ENCODE peak calls at places on chromosome 9, in four cellular contexts. M is HepG2, K is GM12878, A is K562. S is an unnamed sample.
A peak's percentile ranks its signal among the peaks of the same experiment; 100 is the strongest.

GRCh38 chr9:125815568-125815967 is 68.4 kb downstream of the PBX3 start:
- DNase-seq in A (no peak), M (no peak), K (no peak), S (no peak)

GRCh38 chr9:80797841-80798688 is 891.3 kb downstream of the TLE1 start:
- DNase-seq in M (no peak), K (no peak), A (no peak), S (no peak)

GRCh38 chr9:135777623-135778177 is 75.7 kb downstream of the KCNT1 start:
- DNase-seq in K (no peak), M (no peak), A (no peak), S (no peak)

GRCh38 chr9:20111173-20111843 is 322.5 kb upstream of the SLC24A2 start:
- DNase-seq in A (no peak), M (no peak), K (no peak), S (no peak)

GRCh38 chr9:103991698-103992097 is 102.4 kb upstream of the SMC2 start:
- DNase-seq in K (peak; percentile 5), A (no peak), M (no peak), S (no peak)

GRCh38 chr9:87853843-87854242 is 28.8 kb upstream of the SPATA31E1 start:
- DNase-seq in M (no peak), K (no peak), A (no peak), S (no peak)

GRCh38 chr9:115115924-115116323 is 2.0 kb downstream of the TNC start:
- DNase-seq in M (no peak), K (no peak), A (no peak), S (no peak)

GRCh38 chr9:34343090-34343489 is 13.7 kb downstream of the NUDT2 start:
- DNase-seq in A (no peak), K (no peak), M (no peak), S (no peak)

GRCh38 chr9:95772320-95773060 is 103.0 kb upstream of the ERCC6L2 start:
- DNase-seq in K (no peak), M (peak; percentile 49), A (no peak), S (peak; percentile 61)

GRCh38 chr9:127033059-127033458 is 89.4 kb downstream of the ANGPTL2 start:
- DNase-seq in M (no peak), A (no peak), K (no peak), S (no peak)

GRCh38 chr9:70477146-70477745 is 62.8 kb upstream of the KLF9 start:
- DNase-seq in A (no peak), K (no peak), M (no peak), S (no peak)

GRCh38 chr9:108331596-108331995 is 524.2 kb downstream of the ACTL7B start:
- DNase-seq in K (no peak), M (no peak), A (no peak), S (no peak)

GRCh38 chr9:81690251-81690851 is 1.0 kb upstream of the TLE1 start:
- DNase-seq in M (no peak), A (no peak), K (no peak), S (peak; percentile 46)

GRCh38 chr9:115997923-115998322 is 155.7 kb upstream of the PAPPA start:
- DNase-seq in M (no peak), K (no peak), A (no peak), S (no peak)

GRCh38 chr9:93599571-93600403 is 23.4 kb downstream of the PHF2 start:
- DNase-seq in K (no peak), A (no peak), M (no peak), S (no peak)

GRCh38 chr9:91884746-91885687 is 65.0 kb downstream of the ROR2 start:
- DNase-seq in A (no peak), M (peak; percentile 60), K (no peak), S (no peak)

GRCh38 chr9:121700165-121700830 is 48.9 kb downstream of the DAB2IP start:
- DNase-seq in M (no peak), K (no peak), A (no peak), S (peak; percentile 69)

GRCh38 chr9:4555251-4555650 is 65.0 kb downstream of the SLC1A1 start:
- DNase-seq in K (no peak), A (no peak), M (no peak), S (no peak)

GRCh38 chr9:4665357-4665756 is 923 bp downstream of the SPATA6L start:
- DNase-seq in K (no peak), M (no peak), A (no peak), S (no peak)

GRCh38 chr9:21367957-21368356 is at the start of gene IFNA13:
- DNase-seq in A (no peak), M (no peak), K (no peak), S (no peak)

GRCh38 chr9:4305065-4305481 is 5.2 kb upstream of the GLIS3 start:
- DNase-seq in M (peak; percentile 90), K (no peak), A (no peak), S (no peak)

GRCh38 chr9:93111371-93112115 is 15.5 kb downstream of the CARD19 start:
- DNase-seq in K (no peak), A (no peak), M (peak; percentile 39), S (no peak)

GRCh38 chr9:131419029-131419614 is 25.2 kb downstream of the PRRC2B start:
- DNase-seq in K (no peak), A (no peak), M (no peak), S (no peak)

GRCh38 chr9:126638571-126639132 is 24.9 kb downstream of the LMX1B start:
- DNase-seq in A (no peak), M (no peak), K (no peak), S (peak; percentile 59)

DNA sequence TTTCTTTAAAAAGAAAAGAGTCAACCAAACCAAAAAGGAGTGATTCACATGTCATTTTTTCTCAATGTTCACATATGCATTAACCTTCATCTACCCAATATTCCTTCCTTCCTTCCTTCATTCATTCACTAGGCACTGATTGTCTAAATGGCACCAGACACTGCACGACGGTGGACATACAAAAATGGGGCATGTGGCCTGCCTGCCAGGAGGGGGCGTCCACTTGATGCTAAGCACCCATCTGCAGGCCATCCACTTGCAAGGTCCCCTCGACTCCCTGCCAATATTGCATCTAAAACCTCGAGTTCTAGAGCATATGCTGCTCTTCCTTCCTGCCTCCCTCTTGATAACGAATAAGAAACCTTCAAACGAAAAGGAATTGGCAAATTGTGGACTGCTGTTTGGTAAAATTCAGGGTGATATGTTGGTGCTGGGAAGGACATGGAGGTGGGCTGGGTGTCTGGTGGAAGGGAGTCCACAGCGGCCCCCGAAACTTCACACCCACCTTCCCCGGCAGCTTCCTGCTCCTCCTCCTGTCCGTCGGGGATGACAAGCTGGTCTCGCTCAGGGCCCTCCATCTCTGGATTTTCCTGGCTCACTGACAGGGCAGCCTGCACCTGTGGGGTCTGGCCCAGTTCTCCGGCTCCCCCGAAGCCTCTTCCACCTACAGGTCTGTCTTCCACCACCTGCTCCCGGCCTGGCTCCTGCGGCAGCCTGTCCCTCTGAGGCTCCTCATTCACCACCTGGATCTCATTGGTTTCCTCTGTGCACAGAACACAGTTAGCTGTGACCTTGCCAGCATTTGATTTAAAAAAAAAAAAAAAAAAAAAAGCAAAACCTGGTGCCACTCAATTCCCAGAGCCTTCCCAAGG is 64.3 kb downstream of the GOLM1 start:
- DNase-seq in K (no peak), M (peak; percentile 32), A (peak; percentile 26), S (peak; percentile 75)
- TF ChIP-seq ETV6 in K (no peak), M (no peak), A (no peak), S (no peak)

GRCh38 chr9:6938873-6939272 is 181.1 kb downstream of the KDM4C start:
- DNase-seq in M (no peak), A (no peak), K (no peak), S (no peak)
- TF ChIP-seq MAX in M (no peak), A (no peak), K (no peak), S (no peak)

DNA sequence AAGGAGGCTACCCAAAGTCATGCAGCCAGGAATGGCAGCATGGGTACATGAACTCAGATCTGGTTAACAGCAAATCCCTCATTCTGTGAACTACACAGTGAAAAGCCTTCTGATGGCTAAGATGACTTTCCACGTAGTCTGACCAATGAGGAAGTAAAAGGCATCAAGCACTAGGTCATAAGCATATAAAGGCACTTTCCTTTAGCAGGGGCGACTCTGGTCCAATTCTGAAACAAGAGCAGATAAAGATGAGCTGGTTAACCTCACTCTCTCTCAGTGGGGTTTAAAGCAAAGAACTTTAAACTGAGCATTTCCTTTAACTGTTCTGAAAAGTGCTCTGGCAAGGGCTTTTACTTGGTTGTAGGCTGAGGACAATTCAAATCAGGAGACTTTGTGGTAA is 21.1 kb downstream of the PSMB7 start:
- DNase-seq in K (no peak), A (no peak), M (no peak), S (no peak)
- TF ChIP-seq ETV6 in K (no peak), A (no peak), M (no peak), S (no peak)

GRCh38 chr9:110029815-110030480 is 178.0 kb downstream of the C9orf152 start:
- DNase-seq in A (no peak), M (no peak), K (no peak), S (no peak)
- TF ChIP-seq MAX in A (no peak), M (no peak), K (no peak), S (no peak)

DNA sequence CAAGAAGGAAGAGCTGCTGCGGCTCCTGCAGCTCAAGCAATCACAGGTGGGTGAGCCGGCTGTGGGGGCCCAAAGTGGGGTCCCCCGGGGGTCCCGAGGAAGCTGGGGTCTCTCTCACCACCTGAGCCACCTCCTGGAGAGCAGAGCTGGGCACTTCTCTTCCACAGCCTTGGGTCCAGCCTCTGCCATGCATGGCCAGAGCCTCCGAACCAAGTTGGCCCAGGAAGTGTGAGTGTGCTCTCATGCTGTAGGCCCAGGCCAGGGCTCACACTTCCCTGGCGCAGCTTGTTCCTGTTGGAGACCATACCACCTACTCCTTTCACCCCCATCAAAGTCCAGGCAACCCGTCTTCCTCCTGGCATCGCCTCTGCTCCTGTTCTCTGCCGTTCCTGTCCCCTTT is 19.7 kb downstream of the HMCN2 start:
- DNase-seq in A (no peak), K (no peak), M (no peak), S (no peak)
- TF ChIP-seq ETV6 in A (no peak), K (no peak), M (no peak), S (no peak)

GRCh38 chr9:128392302-128393152 is 21.4 kb downstream of the URM1 start:
- DNase-seq in M (no peak), A (no peak), K (no peak), S (peak; percentile 55)

GRCh38 chr9:128394404-128395168 is 23.4 kb downstream of the URM1 start:
- DNase-seq in M (no peak), A (no peak), K (no peak), S (no peak)

GRCh38 chr9:128393971-128394370 is 22.8 kb downstream of the URM1 start:
- DNase-seq in M (peak; percentile 38), K (no peak), A (no peak), S (no peak)

GRCh38 chr9:128391956-128392301 is 20.8 kb downstream of the URM1 start:
- DNase-seq in K (no peak), M (no peak), A (no peak), S (no peak)

GRCh38 chr9:128393171-128393761 is 22.1 kb downstream of the URM1 start:
- DNase-seq in A (no peak), K (no peak), M (no peak), S (peak; percentile 70)
- TF ChIP-seq MAX in A (no peak), K (no peak), M (no peak), S (no peak)

DNA sequence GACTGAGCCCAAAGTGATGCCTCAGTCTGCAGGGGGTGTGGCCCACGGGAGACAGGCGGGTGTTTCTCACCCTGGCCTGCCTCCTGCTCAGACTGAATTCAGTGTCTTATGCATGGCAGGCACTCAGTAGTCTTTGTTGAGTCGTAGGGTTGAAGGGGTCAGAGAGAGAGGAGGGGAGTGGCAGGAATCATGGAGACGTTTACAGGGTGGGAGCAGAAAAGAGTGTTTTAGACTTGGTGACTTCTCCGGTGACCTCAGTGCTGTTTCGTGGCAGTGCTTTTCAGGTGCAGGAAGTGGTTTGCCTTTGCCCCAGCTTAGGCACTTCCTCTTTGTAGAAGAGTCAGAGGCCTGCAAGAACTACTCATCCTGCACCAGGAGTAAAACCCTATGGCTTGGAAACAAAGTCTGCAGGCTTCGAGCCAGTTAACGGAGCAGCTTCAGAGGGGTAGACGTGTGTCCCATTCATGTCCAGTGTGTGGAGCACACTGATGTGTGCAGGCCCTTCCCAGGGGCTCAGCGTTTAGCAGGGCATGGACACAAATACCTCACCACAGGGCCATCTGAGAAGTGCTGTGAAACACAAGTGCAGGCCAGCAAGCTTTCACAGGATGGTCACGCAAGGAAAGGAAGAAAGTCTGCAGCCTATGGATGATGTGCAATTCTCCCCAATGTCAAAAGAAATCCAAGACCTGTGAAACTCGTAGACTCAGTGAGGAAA is 24.5 kb upstream of the SEMA4D start:
- DNase-seq in K (peak; percentile 83), A (no peak), M (no peak), S (no peak)
- TF ChIP-seq ETV6 in K (peak; percentile 91), A (no peak), M (no peak), S (no peak)

S was measured in WTC11.